ENCODE peak calls at places on chromosome 5, in ten cellular contexts. Z is mucosa of gallbladder; W is NCI-H2029 treated with DMSO at 0.1 percent for 48 hours; A is RKO; U is non-pigmented ciliary epithelial cell; H is KBM-7; L is substantia nigra; J is germinal center; E is activated T-helper 1 cell treated with anti-CD3 and anti-CD28 coated beads, Interleukin-12 subunit alpha, Interleukin-12 subunit beta, Interleukin-2, Interleukin-4 antibody, amounts not matched to agents 30 ng/mL and 10 ng/mL and 1 ng/mL, durations not matched to agents 14 hours and 24 hours and 36 hours; C is RPMI7951. K is an unnamed sample.

GRCh38 chr5:153157156-153157555 is 333.3 kb upstream of the GRIA1 start:
- DNase-seq in Z (no peak), W (no peak), A (no peak), U (no peak), H (no peak), L (no peak), J (no peak), E (no peak), C (peak; percentile 37), K (no peak)

GRCh38 chr5:168822745-168823281 is 243.6 kb upstream of the PANK3 start:
- DNase-seq in Z (no peak), W (no peak), A (peak; percentile 9), U (no peak), H (no peak), L (no peak), J (no peak), E (no peak), C (no peak), K (peak; percentile 43)

GRCh38 chr5:112586596-112587062 is 151.1 kb upstream of the APC start:
- DNase-seq in Z (no peak), W (no peak), A (no peak), U (no peak), H (no peak), L (no peak), J (peak; percentile 22), E (no peak), C (no peak), K (peak; percentile 72)

GRCh38 chr5:148807845-148808244 is 18.6 kb upstream of the ADRB2 start:
- DNase-seq in Z (no peak), W (peak; percentile 55), A (no peak), U (no peak), H (peak; percentile 90), L (no peak), J (peak; percentile 50), E (no peak), C (no peak), K (peak; percentile 6)

GRCh38 chr5:24703934-24704333 is 59.2 kb upstream of the CDH10 start:
- DNase-seq in Z (no peak), W (no peak), A (no peak), U (no peak), H (no peak), L (no peak), J (no peak), E (no peak), C (no peak), K (no peak)

GRCh38 chr5:156497816-156498215 is 170.9 kb downstream of the SGCD start:
- DNase-seq in Z (no peak), W (no peak), A (peak; percentile 15), U (no peak), H (no peak), L (no peak), J (no peak), E (no peak), C (peak; percentile 60), K (no peak)

GRCh38 chr5:31182146-31182545 is 11.3 kb upstream of the CDH6 start:
- DNase-seq in Z (no peak), W (no peak), A (no peak), U (no peak), H (no peak), L (no peak), J (no peak), E (no peak), C (no peak), K (no peak)

GRCh38 chr5:139982157-139982974 is 60.7 kb downstream of the NRG2 start:
- DNase-seq in Z (peak; percentile 14), W (no peak), A (no peak), U (no peak), H (no peak), L (no peak), J (no peak), E (no peak), C (peak; percentile 60), K (peak; percentile 18)

GRCh38 chr5:113243349-113243664 is 191.5 kb downstream of the TSSK1B start:
- DNase-seq in Z (no peak), W (no peak), A (no peak), U (no peak), H (no peak), L (no peak), J (no peak), E (no peak), C (no peak), K (no peak)